ENCODE peak calls at places on chromosomes 6 and 20, in seven cellular contexts. Q, O, M, L, F, D and I are unnamed samples.

GRCh38 chr6:13453771-13454251 is 33.6 kb downstream of the GFOD1 start:
- DNase-seq in Q (peak; percentile 51), O (peak; percentile 54), M (no peak), L (no peak), F (no peak), D (no peak), I (peak; percentile 16)

GRCh38 chr20:63074631-63075030 is 67.9 kb upstream of the BHLHE23 start:
- DNase-seq in Q (no peak), O (no peak), M (peak; percentile 10), L (no peak), F (no peak), D (peak; percentile 1), I (no peak)

GRCh38 chr20:4844325-4844724 is 122.6 kb downstream of the PRND start:
- DNase-seq in Q (no peak), O (no peak), M (no peak), L (no peak), F (no peak), D (no peak), I (no peak)

GRCh38 chr6:88360203-88360797 is 194.2 kb upstream of the CNR1 start:
- DNase-seq in Q (peak; percentile 95), O (peak; percentile 83), M (no peak), L (no peak), F (no peak), D (no peak), I (no peak)

GRCh38 chr6:42279966-42280629 is 62.4 kb upstream of the MRPS10 start:
- DNase-seq in Q (peak; percentile 45), O (peak; percentile 51), M (no peak), L (no peak), F (no peak), D (no peak), I (no peak)

GRCh38 chr6:10521104-10521808 is at the start of gene GCNT2:
- DNase-seq in Q (no peak), O (peak; percentile 10), M (no peak), L (no peak), F (no peak), D (peak; percentile 22), I (no peak)

GRCh38 chr20:31569163-31570020 is 35.7 kb upstream of the ID1 start:
- DNase-seq in Q (peak; percentile 59), O (peak; percentile 76), M (peak; percentile 59), L (no peak), F (no peak), D (peak; percentile 91), I (peak; percentile 71)

GRCh38 chr6:144853603-144854002 is 568.5 kb downstream of the UTRN start:
- DNase-seq in Q (no peak), O (no peak), M (no peak), L (no peak), F (no peak), D (no peak), I (no peak)

GRCh38 chr20:31943052-31943471 is 8.8 kb downstream of the PDRG1 start:
- DNase-seq in Q (no peak), O (no peak), M (no peak), L (no peak), F (no peak), D (no peak), I (no peak)

GRCh38 chr6:38572186-38572813 is 67.4 kb downstream of the BTBD9 start:
- DNase-seq in Q (no peak), O (no peak), M (no peak), L (no peak), F (no peak), D (no peak), I (no peak)

GRCh38 chr6:6769466-6769865 is 180.9 kb downstream of the LY86 start:
- DNase-seq in Q (no peak), O (no peak), M (no peak), L (no peak), F (no peak), D (no peak), I (no peak)

GRCh38 chr6:154548130-154548830 is 37.8 kb upstream of the CNKSR3 start:
- DNase-seq in Q (peak; percentile 47), O (peak; percentile 65), M (peak; percentile 72), L (peak; percentile 20), F (no peak), D (no peak), I (peak; percentile 45)